ENCODE peak calls at places on chromosomes 4 and X, in four cellular contexts. F is choroid plexus epithelial cell, T is GM10248, S is AG10803. H is an unnamed sample.

GRCh38 chr4:1002631-1003251 is 8.7 kb upstream of the FGFRL1 start:
- DNase-seq in F (no peak), T (no peak), S (no peak), H (no peak)

GRCh38 chrX:69066021-69066757 is 99.1 kb downstream of the PJA1 start:
- DNase-seq in F (no peak), T (no peak), S (no peak), H (no peak)

GRCh38 chrX:24506082-24506481 is 41.0 kb downstream of the PDK3 start:
- DNase-seq in F (peak), T (no peak), S (peak), H (peak)

GRCh38 chrX:129545408-129545807 is 5.3 kb downstream of the OCRL start:
- DNase-seq in F (no peak), T (no peak), S (no peak), H (no peak)

GRCh38 chr4:157291071-157291470 is 70.5 kb downstream of the GRIA2 start:
- DNase-seq in F (peak), T (no peak), S (peak), H (no peak)

GRCh38 chr4:153083447-153083921 is 120.8 kb upstream of the TRIM2 start:
- DNase-seq in F (peak), T (peak), S (peak), H (peak)

GRCh38 chr4:132297346-132297745 is 851.7 kb upstream of the PCDH10 start:
- DNase-seq in F (peak), T (no peak), S (no peak), H (no peak)

GRCh38 chr4:121072080-121072835 is at the start of gene NDNF:
- DNase-seq in F (peak), T (peak), S (peak), H (peak)

GRCh38 chr4:1365271-1366178 is 18.5 kb downstream of the UVSSA start:
- DNase-seq in F (no peak), T (no peak), S (no peak), H (no peak)

GRCh38 chrX:129984196-129984962 is 1.9 kb downstream of the BCORL1 start:
- DNase-seq in F (no peak), T (peak), S (peak), H (peak)

GRCh38 chrX:73838123-73838522 is 275.1 kb downstream of the CHIC1 start:
- DNase-seq in F (no peak), T (no peak), S (no peak), H (no peak)

GRCh38 chr4:135775909-135776308 is 1574.3 kb upstream of the PABPC4L start:
- DNase-seq in F (no peak), T (no peak), S (no peak), H (no peak)

GRCh38 chr4:1043658-1044468 is 32.4 kb downstream of the FGFRL1 start:
- DNase-seq in F (peak), T (no peak), S (peak), H (no peak)

GRCh38 chr4:23327120-23327519 is 562.7 kb downstream of the PPARGC1A start:
- DNase-seq in F (no peak), T (no peak), S (no peak), H (no peak)

GRCh38 chrX:1134156-1134555 is 78.3 kb downstream of the CRLF2 start:
- DNase-seq in F (no peak), T (no peak), S (no peak), H (no peak)

GRCh38 chr4:125323547-125324100 is 8.9 kb downstream of the FAT4 start:
- DNase-seq in F (peak), T (no peak), S (peak), H (no peak)

GRCh38 chr4:102687373-102687981 is 73.3 kb downstream of the MANBA start:
- DNase-seq in F (peak), T (peak), S (peak), H (peak)

GRCh38 chrX:17414057-17414658 is 39.2 kb downstream of the NHS start:
- DNase-seq in F (no peak), T (no peak), S (no peak), H (no peak)

GRCh38 chr4:77636902-77637301 is 31.3 kb downstream of the CXCL13 start:
- DNase-seq in F (peak), T (no peak), S (peak), H (no peak)

GRCh38 chr4:173520921-173521473 is 9.0 kb downstream of the HAND2 start:
- DNase-seq in F (no peak), T (no peak), S (no peak), H (no peak)

GRCh38 chr4:59597536-59598232 is 1602.4 kb upstream of the ADGRL3 start:
- DNase-seq in F (peak), T (no peak), S (no peak), H (no peak)

DNA sequence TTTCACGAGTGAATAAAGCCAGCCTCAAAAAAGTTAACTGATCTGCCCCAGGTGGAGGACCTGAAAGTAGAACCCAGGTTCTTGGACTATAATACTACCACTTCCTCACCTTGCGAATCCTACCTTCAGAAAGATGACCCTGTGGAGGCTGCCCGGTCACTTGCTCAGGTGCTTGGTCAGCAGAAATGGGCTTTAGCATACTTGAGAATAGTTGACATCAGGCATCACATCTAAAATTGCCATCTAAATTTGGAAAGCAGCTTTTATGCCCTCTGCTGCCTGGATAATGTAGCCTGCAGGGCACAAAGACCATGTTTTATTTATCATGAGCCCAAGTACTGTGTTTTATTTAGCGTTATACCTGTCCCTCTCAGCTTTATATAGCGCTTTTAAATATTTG is 3.0 kb downstream of the BCLAF3 start:
- DNase-seq in F (no peak), T (no peak), S (no peak), H (no peak)
- TF ChIP-seq CTCF in F (no peak), T (no peak), S (no peak), H (no peak)

GRCh38 chr4:47002593-47002992 is 9.2 kb upstream of the GABRA4 start:
- DNase-seq in F (peak), T (no peak), S (no peak), H (no peak)
- TF ChIP-seq CTCF in F (peak), T (peak), S (no peak), H (peak)

GRCh38 chr4:4574052-4574451 is 32.2 kb upstream of the STX18 start:
- DNase-seq in F (no peak), T (no peak), S (no peak), H (no peak)

GRCh38 chr4:4574792-4575191 is 32.9 kb upstream of the STX18 start:
- DNase-seq in F (peak), T (no peak), S (peak), H (no peak)

GRCh38 chr4:4572821-4573220 is 31.0 kb upstream of the STX18 start:
- DNase-seq in F (peak), T (no peak), S (no peak), H (no peak)

GRCh38 chr4:4577359-4577875 is 35.6 kb upstream of the STX18 start:
- DNase-seq in F (no peak), T (no peak), S (no peak), H (no peak)

DNA sequence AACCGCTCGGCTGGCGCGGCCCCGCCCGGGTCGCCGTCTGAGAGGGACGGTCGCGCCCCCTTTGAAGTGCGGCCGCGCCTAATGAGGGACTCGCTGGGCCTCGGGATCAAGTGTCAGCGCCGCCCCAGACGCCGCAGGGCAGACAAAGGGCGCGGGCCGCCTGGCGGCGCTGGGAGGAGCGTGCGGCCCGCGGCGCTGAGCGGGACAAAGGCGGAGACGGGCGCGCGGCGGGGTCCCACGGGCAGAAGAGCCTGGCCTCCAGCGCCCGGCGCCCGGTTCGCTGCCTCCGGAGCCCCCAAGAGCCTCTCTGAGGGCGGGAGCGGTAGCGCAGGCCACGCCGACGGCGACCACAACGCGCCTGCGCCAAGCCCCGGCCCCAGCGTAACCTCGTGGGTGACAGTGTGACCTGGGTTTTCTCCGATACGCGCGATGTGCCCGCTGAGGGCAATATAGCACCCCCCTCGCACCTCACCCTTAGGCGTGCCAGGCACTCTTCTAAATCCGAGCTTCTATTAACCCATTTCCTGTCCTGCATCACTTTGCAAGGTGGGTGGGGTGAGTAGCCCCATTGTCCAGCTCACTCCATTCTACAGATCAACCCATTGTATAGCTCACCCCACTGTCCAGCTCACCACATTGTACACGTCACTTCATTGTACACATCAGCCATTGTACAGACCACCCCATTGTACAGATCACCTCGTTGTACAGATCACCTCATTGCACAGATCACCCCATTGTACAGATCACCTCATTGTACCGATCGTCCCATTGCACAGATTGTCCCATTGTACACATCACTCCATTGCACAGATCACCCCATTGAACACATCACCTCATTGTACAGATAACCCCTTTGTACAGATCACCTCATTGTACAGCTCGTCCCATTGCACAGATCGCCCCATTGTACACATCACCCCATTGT is 33.7 kb upstream of the STX18 start:
- DNase-seq in F (peak), T (peak), S (peak), H (peak)
- TF ChIP-seq CTCF in F (peak), T (peak), S (no peak), H (peak)

DNA sequence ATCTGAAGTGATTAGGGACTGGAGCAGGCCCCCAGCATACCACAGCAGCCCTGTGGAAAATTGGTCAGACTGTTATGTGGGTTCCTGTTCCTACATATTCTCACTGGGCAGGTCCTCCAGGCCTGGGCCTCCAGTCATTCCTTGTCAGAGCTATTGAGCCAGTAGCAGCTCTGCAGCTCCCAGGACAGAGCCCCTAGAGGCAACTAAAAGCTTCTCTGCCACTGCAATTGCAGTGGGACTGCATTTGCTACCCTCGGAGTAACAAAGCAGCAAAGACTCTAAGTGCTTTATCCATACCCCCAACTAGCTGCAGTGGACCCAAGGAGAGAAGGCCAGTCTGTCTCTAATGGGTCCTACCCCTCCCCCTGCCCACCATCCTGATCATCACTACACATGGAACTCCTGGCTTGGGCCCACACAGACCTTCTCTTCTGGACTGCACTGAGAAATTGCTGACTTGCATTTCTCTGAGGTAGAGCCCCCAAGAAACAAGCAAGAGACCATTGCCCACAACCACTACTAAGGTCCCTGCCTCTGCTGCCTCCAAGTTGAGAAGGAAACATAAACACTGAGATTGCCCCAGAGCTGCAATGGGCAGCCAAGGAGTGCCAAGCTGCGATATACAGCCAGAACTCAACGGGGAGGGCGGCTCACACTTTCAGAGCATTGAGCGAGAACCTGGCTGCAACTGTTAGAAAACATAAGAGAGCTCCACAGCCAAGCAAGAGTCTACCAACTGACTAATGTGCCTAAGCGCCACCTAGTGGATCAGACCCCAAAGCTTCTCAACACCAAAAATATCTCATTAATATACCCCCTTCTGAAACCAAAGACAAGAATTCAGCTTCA is 738.7 kb upstream of the NDST4 start:
- DNase-seq in F (peak), T (peak), S (no peak), H (peak)
- TF ChIP-seq CTCF in F (peak), T (peak), S (peak), H (peak)

GRCh38 chr4:74378573-74378972 is 13.6 kb downstream of the EREG start:
- DNase-seq in F (peak), T (no peak), S (no peak), H (no peak)
- TF ChIP-seq CTCF in F (no peak), T (no peak), S (no peak), H (no peak)